ENCODE peak calls at places on chromosomes 7 and 10, in four cellular contexts. X, U, T and W are unnamed samples.
A peak's percentile ranks its signal among the peaks of the same experiment; 100 is the strongest.

GRCh38 chr7:44379366-44380178 is 54.2 kb upstream of the CAMK2B start:
- DNase-seq in X (peak; percentile 57), U (no peak), T (no peak), W (no peak)

GRCh38 chr10:50508315-50509051 is 115.3 kb downstream of the SGMS1 start:
- DNase-seq in X (no peak), U (no peak), T (no peak), W (no peak)

GRCh38 chr7:87056346-87056745 is 3.1 kb downstream of the ELAPOR2 start:
- DNase-seq in X (no peak), U (no peak), T (no peak), W (peak; percentile 8)

GRCh38 chr10:133241501-133242205 is 4.0 kb downstream of the VENTX start:
- DNase-seq in X (no peak), U (no peak), T (no peak), W (no peak)

GRCh38 chr10:114479307-114479706 is 75.0 kb upstream of the AFAP1L2 start:
- DNase-seq in X (no peak), U (peak; percentile 14), T (no peak), W (no peak)

GRCh38 chr7:89129600-89130375 is 334.3 kb upstream of the TEX47 start:
- DNase-seq in X (no peak), U (no peak), T (no peak), W (no peak)

GRCh38 chr10:129586897-129587443 is 119.9 kb downstream of the MGMT start:
- DNase-seq in X (no peak), U (no peak), T (no peak), W (no peak)

GRCh38 chr10:103648951-103649532 is 155.5 kb downstream of the NEURL1 start:
- DNase-seq in X (peak; percentile 78), U (peak; percentile 52), T (no peak), W (no peak)

GRCh38 chr7:55130079-55130476 is 111.3 kb downstream of the EGFR start:
- DNase-seq in X (no peak), U (no peak), T (no peak), W (no peak)

GRCh38 chr7:117134885-117135552 is 181.7 kb downstream of the ST7 start:
- DNase-seq in X (no peak), U (no peak), T (no peak), W (no peak)

GRCh38 chr10:65194555-65194954 is 1673.4 kb downstream of the REEP3 start:
- DNase-seq in X (no peak), U (no peak), T (peak; percentile 5), W (no peak)

GRCh38 chr10:86795353-86795752 is 38.9 kb downstream of the BMPR1A start:
- DNase-seq in X (peak; percentile 70), U (no peak), T (peak; percentile 63), W (no peak)

GRCh38 chr10:69415951-69416350 is 767 bp downstream of the TACR2 start:
- DNase-seq in X (no peak), U (no peak), T (no peak), W (no peak)

GRCh38 chr10:97434055-97434454 is 8.1 kb downstream of the PGAM1 start:
- DNase-seq in X (no peak), U (no peak), T (no peak), W (no peak)

GRCh38 chr7:7786595-7786994 is 68.2 kb upstream of the RPA3 start:
- DNase-seq in X (no peak), U (no peak), T (no peak), W (no peak)

GRCh38 chr10:103835121-103836045 is 20.0 kb downstream of the SH3PXD2A start:
- DNase-seq in X (peak; percentile 85), U (peak; percentile 65), T (peak; percentile 94), W (peak; percentile 46)

GRCh38 chr7:40428421-40428820 is 293.6 kb downstream of the SUGCT start:
- DNase-seq in X (no peak), U (no peak), T (no peak), W (no peak)

GRCh38 chr7:51351661-51352060 is 35.1 kb upstream of the COBL start:
- DNase-seq in X (peak; percentile 57), U (no peak), T (peak; percentile 47), W (no peak)